ENCODE peak calls at places on chromosomes 2 and 18, in six cellular contexts. R is H1, L is HCT116, T is HepG2, N is SK-N-SH, V is K562. U is an unnamed sample.

GRCh38 chr2:200862532-200863000 is 1.9 kb downstream of the CLK1 start:
- DNase-seq in R (no peak), L (no peak), T (peak), N (peak), V (no peak), U (no peak)

GRCh38 chr2:26577442-26578433 is 63.4 kb downstream of the CIB4 start:
- DNase-seq in R (peak), L (peak), T (peak), N (peak), V (peak), U (peak)

GRCh38 chr2:221176666-221177065 is 395.4 kb downstream of the EPHA4 start:
- DNase-seq in R (no peak), L (no peak), T (no peak), N (no peak), V (no peak), U (no peak)

GRCh38 chr2:152594792-152595191 is 122.5 kb downstream of the PRPF40A start:
- DNase-seq in R (no peak), L (no peak), T (no peak), N (no peak), V (no peak), U (no peak)

GRCh38 chr2:217282531-217282930 is 422.7 kb upstream of the TNP1 start:
- DNase-seq in R (no peak), L (no peak), T (no peak), N (no peak), V (no peak), U (no peak)

GRCh38 chr2:218091743-218092142 is 22.7 kb downstream of the RUFY4 start:
- DNase-seq in R (no peak), L (no peak), T (no peak), N (no peak), V (no peak), U (no peak)

GRCh38 chr2:237995036-237995435 is 28.2 kb downstream of the UBE2F start:
- DNase-seq in R (no peak), L (no peak), T (no peak), N (no peak), V (no peak), U (no peak)

GRCh38 chr2:240739797-240740196 is 48.1 kb downstream of the AQP12A start:
- DNase-seq in R (no peak), L (no peak), T (no peak), N (no peak), V (no peak), U (no peak)

GRCh38 chr2:88871336-88871735 is 179.9 kb downstream of the RPIA start:
- DNase-seq in R (no peak), L (no peak), T (no peak), N (no peak), V (no peak), U (no peak)

DNA sequence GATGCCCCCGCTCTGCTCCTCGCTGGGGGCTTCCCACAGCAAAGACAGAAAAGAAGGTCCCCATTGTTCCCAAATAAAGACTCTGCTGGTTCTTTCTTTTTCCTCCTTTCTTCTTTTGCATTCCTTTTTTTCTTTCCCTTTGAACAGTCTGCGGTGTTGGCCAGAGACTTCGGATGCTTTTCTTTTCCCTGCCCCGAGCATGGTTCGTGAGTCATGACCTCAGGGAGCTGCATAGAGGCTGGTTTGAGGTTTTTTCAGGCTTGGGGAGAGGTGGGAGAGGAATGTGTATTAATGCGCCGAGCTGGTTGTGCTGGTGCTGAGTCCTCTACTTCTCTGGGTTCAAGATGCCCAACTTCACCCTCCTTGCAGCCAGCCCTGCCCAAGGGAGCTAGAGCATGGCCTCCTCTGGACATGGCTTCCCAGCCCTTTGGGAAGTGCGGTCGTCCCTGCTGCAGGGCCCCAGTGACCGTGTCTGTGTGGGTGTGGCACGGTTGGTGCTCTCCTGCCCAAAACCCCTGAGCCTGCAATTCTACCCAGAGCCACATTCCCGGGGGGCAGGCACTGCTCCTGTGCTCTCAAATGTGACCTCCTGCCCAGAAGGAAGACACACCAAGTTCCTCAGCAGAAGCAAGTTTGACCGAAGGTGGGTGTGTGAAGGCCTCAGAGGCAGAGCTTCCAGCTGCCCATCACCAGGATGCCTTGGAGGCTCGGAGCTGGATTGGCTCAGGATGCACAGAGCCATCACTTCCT is 9.0 kb upstream of the ARHGEF4 start:
- DNase-seq in R (no peak), L (no peak), T (no peak), N (no peak), V (no peak), U (no peak)
- TF ChIP-seq JUND in R (no peak), L (no peak), T (no peak), N (no peak), V (no peak), U (no peak)

DNA sequence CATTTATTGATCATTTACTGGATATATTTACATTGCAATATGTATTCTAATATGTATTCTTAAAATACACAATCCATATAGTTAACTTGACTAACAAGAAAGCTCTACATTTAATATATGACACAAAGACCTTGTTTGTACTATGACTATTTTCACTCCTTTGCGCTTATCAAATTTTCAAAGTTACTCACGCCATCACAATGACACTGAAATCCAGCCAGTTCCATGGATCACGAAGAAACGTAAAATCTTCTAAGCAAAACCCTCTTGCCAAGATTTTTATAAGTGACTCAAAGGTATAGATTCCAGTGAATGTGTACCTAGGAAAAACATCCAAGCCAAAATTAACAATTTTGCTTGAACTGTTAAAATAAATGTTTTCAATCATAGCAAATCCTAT is 39.6 kb downstream of the SCN3A start:
- DNase-seq in R (no peak), L (no peak), T (no peak), N (no peak), V (no peak), U (no peak)
- TF ChIP-seq JUND in R (no peak), L (no peak), T (no peak), N (no peak), V (no peak), U (no peak)

DNA sequence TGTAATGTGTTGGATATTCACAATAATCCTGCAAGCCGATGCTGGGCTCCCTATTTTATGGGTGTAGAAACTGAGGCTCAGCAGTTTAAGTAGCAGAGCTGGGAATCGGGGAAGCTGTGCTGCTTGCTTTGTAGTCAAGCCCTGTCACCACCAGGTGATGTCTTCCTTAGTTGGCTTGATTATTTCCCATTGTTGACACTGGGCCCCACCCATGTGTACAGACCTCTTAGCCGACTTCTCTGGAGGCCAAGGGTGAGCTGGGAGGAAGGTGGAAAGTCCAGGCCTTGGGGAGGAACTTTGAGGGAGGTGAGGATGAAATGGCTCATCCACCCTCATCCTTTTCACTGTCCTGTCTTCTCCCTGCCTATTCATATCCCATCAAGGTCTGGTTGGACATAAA is 60.0 kb downstream of the CAPN13 start:
- DNase-seq in R (no peak), L (no peak), T (no peak), N (no peak), V (no peak), U (no peak)
- TF ChIP-seq JUND in R (no peak), L (no peak), T (no peak), N (no peak), V (no peak), U (no peak)

GRCh38 chr18:42141439-42141838 is 186.4 kb downstream of the PIK3C3 start:
- DNase-seq in R (no peak), L (no peak), T (peak), N (no peak), V (no peak), U (no peak)

GRCh38 chr18:42131940-42132244 is 176.9 kb downstream of the PIK3C3 start:
- DNase-seq in R (no peak), L (no peak), T (no peak), N (no peak), V (no peak), U (no peak)

GRCh38 chr18:42137671-42138375 is 182.8 kb downstream of the PIK3C3 start:
- DNase-seq in R (no peak), L (no peak), T (no peak), N (no peak), V (no peak), U (no peak)
- TF ChIP-seq JUND in R (no peak), L (no peak), T (no peak), N (no peak), V (no peak), U (no peak)

U was measured in T47D.